ENCODE peak calls at places on chromosomes 4 and X, in four cellular contexts. K is ovary, F is coronary artery, G is IMR-90. T is an unnamed sample.

GRCh38 chr4:95998311-95998710 is 158.4 kb downstream of the PDHA2 start:
- DNase-seq in G (no peak), K (no peak), F (no peak), T (no peak)

GRCh38 chr4:74671074-74671698 is 123.1 kb downstream of the BTC start:
- DNase-seq in G (peak; percentile 64), F (no peak), K (no peak), T (no peak)

GRCh38 chr4:95637047-95637600 is 88.4 kb upstream of the UNC5C start:
- DNase-seq in F (no peak), K (no peak), G (no peak), T (no peak)

GRCh38 chrX:139246295-139246694 is 284.2 kb upstream of the F9 start:
- DNase-seq in F (no peak), G (no peak), K (no peak), T (no peak)

GRCh38 chr4:143515905-143516304 is 2.4 kb downstream of the SMARCA5 start:
- DNase-seq in F (no peak), K (no peak), G (no peak), T (no peak)

GRCh38 chr4:27720010-27720766 is 859.5 kb downstream of the STIM2 start:
- DNase-seq in F (no peak), K (no peak), G (no peak), T (no peak)

GRCh38 chr4:71833175-71833900 is 49.5 kb upstream of the GC start:
- DNase-seq in G (no peak), F (no peak), K (no peak), T (no peak)

GRCh38 chr4:14096406-14096965 is 469.0 kb upstream of the BOD1L1 start:
- DNase-seq in K (no peak), G (peak; percentile 81), F (no peak), T (no peak)

GRCh38 chr4:613126-613525 is 12.2 kb upstream of the PDE6B start:
- DNase-seq in G (no peak), F (peak; percentile 61), K (no peak), T (no peak)

GRCh38 chrX:129678176-129678880 is 23.6 kb upstream of the APLN start:
- DNase-seq in K (peak; percentile 53), G (no peak), F (peak; percentile 74), T (no peak)

GRCh38 chrX:49043220-49043986 is at the start of gene TFE3:
- DNase-seq in F (peak; percentile 99), G (peak; percentile 98), K (peak; percentile 97), T (peak; percentile 98)

GRCh38 chr4:14857475-14857874 is 144.8 kb upstream of the CPEB2 start:
- DNase-seq in G (no peak), K (no peak), F (no peak), T (no peak)

GRCh38 chrX:23372220-23372902 is 37.7 kb downstream of the PTCHD1 start:
- DNase-seq in F (no peak), G (no peak), K (no peak), T (no peak)

GRCh38 chr4:173461170-173461569 is 62.3 kb upstream of the SCRG1 start:
- DNase-seq in F (no peak), K (no peak), G (peak; percentile 20), T (no peak)

GRCh38 chr4:83139514-83140156 is 25.1 kb upstream of the PLAC8 start:
- DNase-seq in F (no peak), K (no peak), G (no peak), T (no peak)

GRCh38 chr4:7192252-7193039 is at the start of gene SORCS2:
- DNase-seq in F (peak; percentile 72), G (peak; percentile 39), K (peak; percentile 81), T (no peak)

GRCh38 chrX:136112781-136113180 is 34.6 kb upstream of the FHL1 start:
- DNase-seq in G (no peak), K (no peak), F (no peak), T (no peak)

GRCh38 chr4:183783933-183784622 is 121.0 kb upstream of the STOX2 start:
- DNase-seq in G (peak; percentile 31), F (no peak), K (no peak), T (no peak)

GRCh38 chr4:81504685-81505598 is 33.2 kb upstream of the RASGEF1B start:
- DNase-seq in K (no peak), G (no peak), F (no peak), T (no peak)

GRCh38 chr4:149291463-149291862 is 524.2 kb downstream of the IQCM start:
- DNase-seq in G (peak; percentile 43), F (no peak), K (no peak), T (no peak)

GRCh38 chrX:153777261-153778090 is 3.4 kb upstream of the SRPK3 start:
- DNase-seq in G (no peak), K (peak; percentile 12), F (no peak), T (no peak)

GRCh38 chrX:138519296-138519695 is 192.2 kb downstream of the FGF13 start:
- DNase-seq in K (no peak), F (no peak), G (no peak), T (no peak)

GRCh38 chrX:11558972-11559371 is 106.7 kb downstream of the ARHGAP6 start:
- DNase-seq in K (no peak), G (no peak), F (no peak), T (no peak)

GRCh38 chr4:177681902-177682301 is 239.7 kb upstream of the AGA start:
- DNase-seq in F (no peak), G (peak; percentile 52), K (no peak), T (no peak)

GRCh38 chrX:120769576-120770341 is 105.9 kb downstream of the CT47B1 start:
- DNase-seq in K (no peak), G (peak; percentile 19), F (no peak), T (peak; percentile 37)

GRCh38 chr4:27081675-27082579 is 221.3 kb downstream of the STIM2 start:
- DNase-seq in K (no peak), G (no peak), F (no peak), T (no peak)

GRCh38 chr4:74755486-74755885 is 38.8 kb downstream of the BTC start:
- DNase-seq in G (no peak), K (no peak), F (no peak), T (no peak)

GRCh38 chr4:140718240-140718639 is 37.9 kb downstream of the TBC1D9 start:
- DNase-seq in G (peak; percentile 59), F (no peak), K (no peak), T (no peak)

GRCh38 chr4:146545102-146545501 is 23.4 kb upstream of the SLC10A7 start:
- DNase-seq in F (no peak), G (peak; percentile 29), K (no peak), T (no peak)

GRCh38 chrX:103549920-103550319 is 30.6 kb upstream of the RAB40A start:
- DNase-seq in G (no peak), K (no peak), F (no peak), T (no peak)

GRCh38 chrX:57366430-57366829 is 79.9 kb downstream of the FAAH2 start:
- DNase-seq in G (no peak), K (no peak), F (no peak), T (no peak)

DNA sequence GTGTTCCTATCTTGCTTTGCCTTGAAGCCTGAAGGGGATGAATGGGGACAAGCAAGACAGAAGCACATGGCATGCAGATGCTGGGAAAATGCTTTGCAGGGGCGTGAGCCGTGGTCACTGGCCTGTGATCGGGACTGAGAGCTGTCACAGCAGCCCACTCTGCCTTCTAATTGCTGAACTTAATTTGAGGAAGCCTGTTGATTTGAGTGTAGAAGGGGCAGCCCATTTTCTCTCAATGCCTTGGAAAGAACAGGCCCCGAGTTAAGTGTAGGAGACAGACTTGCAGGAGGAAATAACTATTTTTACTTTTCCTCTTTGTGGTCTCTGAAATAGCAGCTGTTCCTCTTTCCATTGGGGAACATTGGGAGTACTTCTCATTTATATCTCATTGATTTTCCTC is 26.1 kb upstream of the TBC1D1 start:
- DNase-seq in G (no peak), F (no peak), K (no peak), T (no peak)
- TF ChIP-seq CTCF in G (no peak), F (no peak), K (no peak), T (no peak)

DNA sequence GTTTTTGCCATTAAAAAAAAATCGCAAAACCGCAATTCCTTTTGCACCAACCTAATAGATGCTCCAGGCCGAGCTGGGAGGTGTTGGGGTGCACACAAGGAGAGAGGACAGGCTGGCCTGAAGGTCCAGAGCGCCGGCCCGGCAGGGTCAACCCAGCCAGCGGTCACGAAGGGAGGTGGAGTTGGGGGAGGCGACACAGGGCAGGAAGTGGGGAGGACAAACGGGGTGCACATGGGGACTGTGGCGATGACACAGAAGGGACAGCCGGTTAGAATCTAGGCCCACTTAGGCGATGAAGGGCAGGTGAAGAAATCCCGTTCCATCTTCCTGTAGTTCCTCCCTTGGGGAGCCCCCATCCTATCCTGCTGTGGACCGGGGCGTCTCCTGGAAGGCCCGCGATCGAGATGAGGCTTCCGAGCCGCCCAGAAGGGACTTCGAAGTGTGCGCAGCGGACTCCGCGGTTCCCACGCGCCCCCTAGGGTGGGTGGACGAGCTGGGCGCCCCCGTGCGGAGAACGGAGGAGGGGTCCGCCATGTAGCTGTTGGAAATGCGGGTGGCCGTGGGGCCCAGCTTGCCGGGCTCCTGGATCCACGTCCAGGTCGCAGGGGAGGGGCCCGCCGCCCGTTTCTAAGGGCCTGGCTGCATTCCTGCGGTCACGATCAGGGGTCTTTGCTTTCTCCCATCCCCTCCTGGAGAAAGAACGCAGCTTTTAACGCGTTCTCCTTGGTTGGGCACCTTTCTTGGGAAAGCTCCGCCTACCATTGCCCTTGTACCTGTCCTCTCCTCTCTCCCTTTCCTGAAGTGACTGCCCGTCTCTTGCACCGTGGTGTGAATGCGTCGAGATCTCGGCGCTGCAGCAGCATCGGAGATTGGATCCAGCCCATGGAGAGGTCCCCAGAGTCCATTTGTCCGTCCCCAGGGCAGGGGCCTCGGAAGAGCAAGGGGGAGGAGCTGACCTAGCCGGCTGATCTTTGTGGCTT is 17.0 kb upstream of the HPF1 start:
- DNase-seq in F (no peak), K (no peak), G (no peak), T (no peak)
- TF ChIP-seq CTCF in F (no peak), K (no peak), G (peak; percentile 19), T (peak; percentile 23)

GRCh38 chr4:153126137-153126536 is 78.1 kb upstream of the TRIM2 start:
- DNase-seq in G (peak; percentile 28), F (no peak), K (no peak), T (no peak)

GRCh38 chr4:153137168-153137567 is 67.1 kb upstream of the TRIM2 start:
- DNase-seq in G (peak; percentile 83), F (no peak), K (peak; percentile 32), T (peak; percentile 57)

GRCh38 chr4:153127773-153128494 is 76.3 kb upstream of the TRIM2 start:
- DNase-seq in F (no peak), K (peak; percentile 83), G (peak; percentile 77), T (peak; percentile 58)

GRCh38 chr4:153131478-153132069 is 72.7 kb upstream of the TRIM2 start:
- DNase-seq in K (no peak), G (no peak), F (no peak), T (no peak)
- TF ChIP-seq CTCF in K (no peak), G (peak; percentile 25), F (no peak), T (no peak)

GRCh38 chr4:128159967-128160366 is 98.9 kb downstream of the LARP1B start:
- DNase-seq in F (no peak), G (peak; percentile 97), K (no peak), T (peak; percentile 19)
- TF ChIP-seq CTCF in F (no peak), G (no peak), K (no peak), T (peak; percentile 19)

GRCh38 chr4:101801957-101802356 is 11.4 kb downstream of the BANK1 start:
- DNase-seq in F (no peak), K (no peak), G (no peak), T (no peak)

GRCh38 chr4:101807351-101807750 is 16.8 kb downstream of the BANK1 start:
- DNase-seq in F (no peak), K (no peak), G (no peak), T (no peak)

GRCh38 chr4:101806914-101807313 is 16.4 kb downstream of the BANK1 start:
- DNase-seq in K (no peak), G (no peak), F (no peak), T (no peak)
- TF ChIP-seq CTCF in K (no peak), G (no peak), F (no peak), T (no peak)

T was measured in AG09319.